ENCODE peak calls at places on chromosomes 3 and 15, in five cellular contexts. One of them, this sample, is unnamed.

GRCh38 chr15:31392761-31393401 is 66.2 kb downstream of the KLF13 start:
- DNase-seq in H1: peak; percentile 64
- DNase-seq in GM12878: no peak
- DNase-seq in HepG2: no peak
- DNase-seq in K562: no peak
- DNase-seq in this sample: no peak

GRCh38 chr3:66075281-66075680 is 36.6 kb upstream of the MAGI1 start:
- DNase-seq in H1: no peak
- DNase-seq in GM12878: no peak
- DNase-seq in HepG2: peak; percentile 9
- DNase-seq in K562: no peak
- DNase-seq in this sample: no peak

GRCh38 chr3:128410669-128411573 is 55.8 kb downstream of the DNAJB8 start:
- DNase-seq in H1: no peak
- DNase-seq in GM12878: no peak
- DNase-seq in HepG2: no peak
- DNase-seq in K562: peak; percentile 39
- DNase-seq in this sample: no peak

GRCh38 chr3:117356296-117356695 is 646.7 kb downstream of the TUSC7 start:
- DNase-seq in H1: no peak
- DNase-seq in GM12878: no peak
- DNase-seq in HepG2: no peak
- DNase-seq in K562: no peak
- DNase-seq in this sample: no peak

GRCh38 chr15:72289597-72290325 is 17.4 kb upstream of the PARP6 start:
- DNase-seq in H1: no peak
- DNase-seq in GM12878: no peak
- DNase-seq in HepG2: no peak
- DNase-seq in K562: no peak
- DNase-seq in this sample: peak; percentile 24

GRCh38 chr3:151765685-151766084 is 32.0 kb downstream of the AADACL2 start:
- DNase-seq in H1: no peak
- DNase-seq in GM12878: no peak
- DNase-seq in HepG2: no peak
- DNase-seq in K562: no peak
- DNase-seq in this sample: no peak

GRCh38 chr3:129741794-129742193 is 135.3 kb upstream of the PLXND1 start:
- DNase-seq in H1: no peak
- DNase-seq in GM12878: no peak
- DNase-seq in HepG2: no peak
- DNase-seq in K562: no peak
- DNase-seq in this sample: no peak

GRCh38 chr3:134699141-134699711 is 48.4 kb upstream of the KY start:
- DNase-seq in H1: peak; percentile 37
- DNase-seq in GM12878: no peak
- DNase-seq in HepG2: no peak
- DNase-seq in K562: no peak
- DNase-seq in this sample: no peak

GRCh38 chr3:56207913-56208312 is 260.4 kb downstream of the ERC2 start:
- DNase-seq in H1: no peak
- DNase-seq in GM12878: no peak
- DNase-seq in HepG2: no peak
- DNase-seq in K562: no peak
- DNase-seq in this sample: no peak

GRCh38 chr15:44029003-44029402 is 166.1 kb downstream of the FRMD5 start:
- DNase-seq in H1: no peak
- DNase-seq in GM12878: no peak
- DNase-seq in HepG2: no peak
- DNase-seq in K562: no peak
- DNase-seq in this sample: no peak

GRCh38 chr15:98800437-98801233 is 152.3 kb downstream of the IGF1R start:
- DNase-seq in H1: no peak
- DNase-seq in GM12878: no peak
- DNase-seq in HepG2: peak; percentile 54
- DNase-seq in K562: no peak
- DNase-seq in this sample: peak; percentile 44

GRCh38 chr3:185176756-185177359 is 24.0 kb upstream of the C3orf70 start:
- DNase-seq in H1: peak; percentile 71
- DNase-seq in GM12878: no peak
- DNase-seq in HepG2: peak; percentile 36
- DNase-seq in K562: peak; percentile 35
- DNase-seq in this sample: peak; percentile 37

GRCh38 chr15:97791824-97792792 is 168.4 kb upstream of the ARRDC4 start:
- DNase-seq in H1: peak; percentile 56
- DNase-seq in GM12878: no peak
- DNase-seq in HepG2: no peak
- DNase-seq in K562: no peak
- DNase-seq in this sample: no peak

GRCh38 chr15:101167791-101168462 is 83.9 kb downstream of the CHSY1 start:
- DNase-seq in H1: no peak
- DNase-seq in GM12878: no peak
- DNase-seq in HepG2: peak; percentile 57
- DNase-seq in K562: peak; percentile 94
- DNase-seq in this sample: no peak

GRCh38 chr15:70827721-70828120 is 26.2 kb downstream of the LARP6 start:
- DNase-seq in H1: no peak
- DNase-seq in GM12878: no peak
- DNase-seq in HepG2: no peak
- DNase-seq in K562: no peak
- DNase-seq in this sample: no peak

GRCh38 chr3:177521305-177521704 is 324.0 kb upstream of the TBL1XR1 start:
- DNase-seq in H1: peak; percentile 54
- DNase-seq in GM12878: no peak
- DNase-seq in HepG2: no peak
- DNase-seq in K562: no peak
- DNase-seq in this sample: no peak

GRCh38 chr15:22877607-22878006 is 39.1 kb downstream of the NIPA2 start:
- DNase-seq in H1: no peak
- DNase-seq in GM12878: no peak
- DNase-seq in HepG2: no peak
- DNase-seq in K562: no peak
- DNase-seq in this sample: no peak

GRCh38 chr15:89845305-89845893 is 30.7 kb upstream of the ANPEP start:
- DNase-seq in H1: no peak
- DNase-seq in GM12878: no peak
- DNase-seq in HepG2: peak; percentile 66
- DNase-seq in K562: no peak
- DNase-seq in this sample: no peak

GRCh38 chr3:128439226-128439625 is 27.5 kb downstream of the DNAJB8 start:
- DNase-seq in H1: no peak
- DNase-seq in GM12878: no peak
- DNase-seq in HepG2: no peak
- DNase-seq in K562: no peak
- DNase-seq in this sample: no peak

GRCh38 chr3:145307272-145307671 is 853.7 kb downstream of the PLOD2 start:
- DNase-seq in H1: no peak
- DNase-seq in GM12878: no peak
- DNase-seq in HepG2: no peak
- DNase-seq in K562: no peak
- DNase-seq in this sample: no peak

GRCh38 chr3:152348436-152349177 is 79.9 kb downstream of the MBNL1 start:
- DNase-seq in H1: no peak
- DNase-seq in GM12878: no peak
- DNase-seq in HepG2: no peak
- DNase-seq in K562: no peak
- DNase-seq in this sample: no peak

GRCh38 chr15:39645976-39646257 is 65.0 kb downstream of the THBS1 start:
- DNase-seq in H1: no peak
- DNase-seq in GM12878: no peak
- DNase-seq in HepG2: no peak
- DNase-seq in K562: no peak
- DNase-seq in this sample: no peak

GRCh38 chr3:24420224-24420623 is 74.4 kb downstream of the THRB start:
- DNase-seq in H1: no peak
- DNase-seq in GM12878: no peak
- DNase-seq in HepG2: peak; percentile 21
- DNase-seq in K562: no peak
- DNase-seq in this sample: no peak

GRCh38 chr3:11976976-11977375 is 27.2 kb upstream of the SYN2 start:
- DNase-seq in H1: no peak
- DNase-seq in GM12878: no peak
- DNase-seq in HepG2: no peak
- DNase-seq in K562: no peak
- DNase-seq in this sample: no peak

GRCh38 chr3:171309906-171310359 is 150.3 kb downstream of the TNIK start:
- DNase-seq in H1: no peak
- DNase-seq in GM12878: no peak
- DNase-seq in HepG2: no peak
- DNase-seq in K562: no peak
- DNase-seq in this sample: no peak

GRCh38 chr15:48696627-48697312 is 51.3 kb upstream of the FBN1 start:
- DNase-seq in H1: no peak
- DNase-seq in GM12878: no peak
- DNase-seq in HepG2: no peak
- DNase-seq in K562: no peak
- DNase-seq in this sample: no peak

GRCh38 chr3:110646496-110646895 is 425.1 kb upstream of the NECTIN3 start:
- DNase-seq in H1: no peak
- DNase-seq in GM12878: no peak
- DNase-seq in HepG2: no peak
- DNase-seq in K562: no peak
- DNase-seq in this sample: no peak

GRCh38 chr15:90558182-90558581 is 28.5 kb downstream of the CRTC3 start:
- DNase-seq in H1: no peak
- DNase-seq in GM12878: no peak
- DNase-seq in HepG2: peak; percentile 84
- DNase-seq in K562: no peak
- DNase-seq in this sample: peak; percentile 28

GRCh38 chr3:45003859-45004258 is 22.2 kb upstream of the CLEC3B start:
- DNase-seq in H1: no peak
- DNase-seq in GM12878: no peak
- DNase-seq in HepG2: no peak
- DNase-seq in K562: no peak
- DNase-seq in this sample: no peak

GRCh38 chr3:101518421-101518871 is 5.4 kb upstream of the SENP7 start:
- DNase-seq in H1: no peak
- DNase-seq in GM12878: peak; percentile 92
- DNase-seq in HepG2: peak; percentile 29
- DNase-seq in K562: no peak
- DNase-seq in this sample: no peak

GRCh38 chr3:126551066-126551838 is 7.5 kb downstream of the C3orf22 start:
- DNase-seq in H1: no peak
- DNase-seq in GM12878: no peak
- DNase-seq in HepG2: no peak
- DNase-seq in K562: no peak
- DNase-seq in this sample: peak; percentile 23

GRCh38 chr15:74173545-74174215 is at the start of gene ISLR:
- DNase-seq in H1: no peak
- DNase-seq in GM12878: no peak
- DNase-seq in HepG2: no peak
- DNase-seq in K562: no peak
- DNase-seq in this sample: peak; percentile 59

GRCh38 chr3:45204136-45204535 is 22.0 kb downstream of the TMEM158 start:
- DNase-seq in H1: no peak
- DNase-seq in GM12878: no peak
- DNase-seq in HepG2: no peak
- DNase-seq in K562: no peak
- DNase-seq in this sample: no peak

GRCh38 chr3:194867270-194867983 is 181.7 kb downstream of the FAM43A start:
- DNase-seq in H1: no peak
- DNase-seq in GM12878: no peak
- DNase-seq in HepG2: no peak
- DNase-seq in K562: no peak
- DNase-seq in this sample: no peak

GRCh38 chr3:45683417-45684326 is 5.5 kb upstream of the SACM1L start:
- DNase-seq in H1: no peak
- DNase-seq in GM12878: no peak
- DNase-seq in HepG2: peak; percentile 49
- DNase-seq in K562: peak; percentile 48
- DNase-seq in this sample: no peak

GRCh38 chr15:36609793-36610192 is 30.4 kb downstream of the CDIN1 start:
- DNase-seq in H1: no peak
- DNase-seq in GM12878: no peak
- DNase-seq in HepG2: no peak
- DNase-seq in K562: no peak
- DNase-seq in this sample: no peak

GRCh38 chr3:190739726-190740230 is 122.7 kb downstream of the GMNC start:
- DNase-seq in H1: no peak
- DNase-seq in GM12878: no peak
- DNase-seq in HepG2: no peak
- DNase-seq in K562: no peak
- DNase-seq in this sample: no peak

GRCh38 chr3:184389935-184390528 is 10.2 kb downstream of the CHRD start:
- DNase-seq in H1: no peak
- DNase-seq in GM12878: no peak
- DNase-seq in HepG2: no peak
- DNase-seq in K562: no peak
- DNase-seq in this sample: no peak

GRCh38 chr3:173725507-173725906 is 328.0 kb downstream of the NLGN1 start:
- DNase-seq in H1: no peak
- DNase-seq in GM12878: no peak
- DNase-seq in HepG2: no peak
- DNase-seq in K562: no peak
- DNase-seq in this sample: no peak

GRCh38 chr15:68085052-68085451 is 30.9 kb downstream of the PIAS1 start:
- DNase-seq in H1: no peak
- DNase-seq in GM12878: no peak
- DNase-seq in HepG2: no peak
- DNase-seq in K562: no peak
- DNase-seq in this sample: no peak
- TF ChIP-seq CHD2 in H1: no peak
- TF ChIP-seq CHD2 in GM12878: no peak
- TF ChIP-seq CHD2 in HepG2: no peak
- TF ChIP-seq CHD2 in K562: no peak
- TF ChIP-seq CHD2 in this sample: no peak

DNA sequence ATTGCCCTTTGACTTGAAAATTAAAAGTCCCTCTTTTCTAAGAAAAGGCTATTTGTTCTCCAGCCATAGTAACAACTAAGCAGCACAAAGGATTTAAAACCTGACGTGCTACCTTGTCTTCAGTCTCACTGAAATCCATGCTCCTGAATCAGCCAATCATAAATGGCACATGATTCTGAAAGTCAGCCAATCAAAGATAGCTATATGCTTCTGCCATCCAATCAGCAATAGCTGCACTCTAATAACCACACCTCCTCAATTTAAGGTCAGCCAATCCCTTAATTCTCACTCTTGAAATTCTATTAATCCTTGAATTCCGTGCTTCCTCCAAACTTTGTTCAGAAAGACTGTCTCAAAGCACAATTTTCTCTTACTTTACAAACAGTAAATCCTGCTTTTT is 53.5 kb upstream of the ACAN start:
- DNase-seq in H1: peak; percentile 3
- DNase-seq in GM12878: no peak
- DNase-seq in HepG2: no peak
- DNase-seq in K562: no peak
- DNase-seq in this sample: no peak
- H3K9ac ChIP-seq in H1: no peak overlapping the region
- H3K9ac ChIP-seq in GM12878: no peak overlapping the region
- H3K9ac ChIP-seq in HepG2: no peak overlapping the region
- H3K9ac ChIP-seq in K562: no peak overlapping the region
- H3K9ac ChIP-seq in this sample: no peak overlapping the region

GRCh38 chr15:52783191-52783829 is 6.8 kb downstream of the ONECUT1 start:
- DNase-seq in H1: peak; percentile 84
- DNase-seq in GM12878: no peak
- DNase-seq in HepG2: no peak
- DNase-seq in K562: no peak
- DNase-seq in this sample: no peak
- H3K4me3 ChIP-seq in H1: peak overlapping the region; percentile 31
- H3K4me3 ChIP-seq in GM12878: no peak overlapping the region
- H3K4me3 ChIP-seq in HepG2: no peak overlapping the region
- H3K4me3 ChIP-seq in K562: no peak overlapping the region
- H3K4me3 ChIP-seq in this sample: no peak overlapping the region

GRCh38 chr3:84175449-84175848 is 783.3 kb upstream of the CADM2 start:
- DNase-seq in H1: no peak
- DNase-seq in GM12878: no peak
- DNase-seq in HepG2: no peak
- DNase-seq in K562: no peak
- DNase-seq in this sample: no peak
- TF ChIP-seq CHD2 in H1: no peak
- TF ChIP-seq CHD2 in GM12878: no peak
- TF ChIP-seq CHD2 in HepG2: no peak
- TF ChIP-seq CHD2 in K562: no peak
- TF ChIP-seq CHD2 in this sample: no peak